ENCODE peak calls at places on chromosomes 6 and 20, in eight cellular contexts. K is CD4-positive, alpha-beta T cell; R is heart right ventricle; I is left colon; Y is activated T-helper 1 cell treated with anti-CD3 and anti-CD28 coated beads, Interleukin-12 subunit alpha, Interleukin-12 subunit beta, Interleukin-2, Interleukin-4 antibody, amounts not matched to agents 30 ng/mL and 10 ng/mL and 1 ng/mL, durations not matched to agents 14 hours and 24 hours and 36 hours; E is lower lobe of right lung; P is cerebellar cortex; X is dorsolateral prefrontal cortex. A is an unnamed sample.

GRCh38 chr6:106199998-106200397 is 113.9 kb downstream of the PRDM1 start:
- DNase-seq in E (no peak), X (no peak), I (no peak), Y (no peak), P (no peak), K (no peak), R (no peak), A (no peak)

GRCh38 chr20:49386848-49387605 is 95.4 kb downstream of the KCNB1 start:
- DNase-seq in K (no peak), P (no peak), R (no peak), Y (no peak), E (no peak), X (no peak), I (no peak), A (no peak)

GRCh38 chr6:25017932-25018581 is 82.3 kb upstream of the RIPOR2 start:
- DNase-seq in I (no peak), X (no peak), R (peak), K (peak), Y (peak), E (peak), P (peak), A (no peak)

GRCh38 chr6:16720861-16721260 is 40.4 kb downstream of the ATXN1 start:
- DNase-seq in X (no peak), I (no peak), P (no peak), E (no peak), K (no peak), Y (no peak), R (no peak), A (no peak)

GRCh38 chr20:63839620-63840019 is 8.6 kb upstream of the ZBTB46 start:
- DNase-seq in K (no peak), P (no peak), I (no peak), R (no peak), Y (no peak), X (no peak), E (no peak), A (no peak)

GRCh38 chr20:45061244-45061643 is 39.7 kb downstream of the KCNS1 start:
- DNase-seq in I (no peak), P (no peak), X (no peak), R (no peak), K (no peak), Y (no peak), E (no peak), A (peak)

GRCh38 chr6:116096979-116097816 is 3.5 kb upstream of the NT5DC1 start:
- DNase-seq in P (no peak), X (no peak), K (no peak), R (no peak), I (no peak), Y (no peak), E (no peak), A (no peak)

GRCh38 chr20:55386686-55387085 is 618.6 kb downstream of the CBLN4 start:
- DNase-seq in K (no peak), P (no peak), X (no peak), Y (no peak), R (no peak), I (no peak), E (no peak), A (no peak)

GRCh38 chr20:36571564-36572504 is 1.6 kb upstream of the TGIF2 start:
- DNase-seq in K (no peak), I (no peak), R (no peak), Y (no peak), P (peak), E (no peak), X (no peak), A (no peak)

GRCh38 chr6:31927868-31928671 is 553 bp downstream of the C2 start:
- DNase-seq in K (no peak), X (no peak), Y (no peak), R (no peak), E (no peak), I (no peak), P (no peak), A (no peak)

GRCh38 chr20:35558981-35559693 is 17.3 kb downstream of the ERGIC3 start:
- DNase-seq in Y (no peak), K (no peak), E (no peak), I (no peak), P (no peak), X (no peak), R (no peak), A (no peak)

GRCh38 chr6:37960139-37960935 is 140.8 kb downstream of the ZFAND3 start:
- DNase-seq in E (no peak), K (no peak), P (no peak), I (no peak), Y (no peak), X (no peak), R (no peak), A (no peak)

GRCh38 chr6:20606831-20607230 is 72.6 kb downstream of the CDKAL1 start:
- DNase-seq in Y (no peak), R (no peak), P (no peak), X (no peak), E (no peak), K (no peak), I (no peak), A (no peak)